ENCODE peak calls at places on chromosomes 11 and 22, in four cellular contexts. One of them, this sample, is unnamed.

GRCh38 chr11:63670738-63671321 is 346 bp downstream of the ATL3 start:
- DNase-seq in K562: peak
- DNase-seq in HepG2: no peak
- DNase-seq in GM12878: no peak
- DNase-seq in this sample: peak

GRCh38 chr11:108643974-108644373 is 20.9 kb upstream of the DDX10 start:
- DNase-seq in K562: no peak
- DNase-seq in HepG2: no peak
- DNase-seq in GM12878: no peak
- DNase-seq in this sample: no peak

GRCh38 chr11:68402355-68403031 is 58.1 kb upstream of the PPP6R3 start:
- DNase-seq in K562: no peak
- DNase-seq in HepG2: no peak
- DNase-seq in GM12878: no peak
- DNase-seq in this sample: no peak

GRCh38 chr11:47270331-47271271 is 668 bp downstream of the MADD start:
- DNase-seq in K562: peak
- DNase-seq in HepG2: peak
- DNase-seq in GM12878: no peak
- DNase-seq in this sample: peak

GRCh38 chr11:61329871-61330270 is 3.0 kb downstream of the DDB1 start:
- DNase-seq in K562: no peak
- DNase-seq in HepG2: no peak
- DNase-seq in GM12878: no peak
- DNase-seq in this sample: no peak

GRCh38 chr11:65421204-65422103 is 1.1 kb upstream of the NEAT1 start:
- DNase-seq in K562: peak
- DNase-seq in HepG2: peak
- DNase-seq in GM12878: no peak
- DNase-seq in this sample: peak

GRCh38 chr11:102599642-102600261 is 25.4 kb downstream of the MMP20 start:
- DNase-seq in K562: peak
- DNase-seq in HepG2: peak
- DNase-seq in GM12878: no peak
- DNase-seq in this sample: no peak

GRCh38 chr11:75950141-75950540 is 135.1 kb downstream of the UVRAG start:
- DNase-seq in K562: no peak
- DNase-seq in HepG2: no peak
- DNase-seq in GM12878: no peak
- DNase-seq in this sample: no peak

GRCh38 chr22:48680601-48681000 is 1147.1 kb downstream of the BRD1 start:
- DNase-seq in K562: no peak
- DNase-seq in HepG2: no peak
- DNase-seq in GM12878: no peak
- DNase-seq in this sample: no peak

GRCh38 chr11:45109400-45109799 is 37.0 kb upstream of the PRDM11 start:
- DNase-seq in K562: no peak
- DNase-seq in HepG2: no peak
- DNase-seq in GM12878: no peak
- DNase-seq in this sample: no peak

GRCh38 chr22:47281126-47282106 is 519.0 kb downstream of the TBC1D22A start:
- DNase-seq in K562: no peak
- DNase-seq in HepG2: no peak
- DNase-seq in GM12878: no peak
- DNase-seq in this sample: no peak

GRCh38 chr22:49014227-49015201 is 813.2 kb downstream of the BRD1 start:
- DNase-seq in K562: no peak
- DNase-seq in HepG2: no peak
- DNase-seq in GM12878: no peak
- DNase-seq in this sample: no peak

GRCh38 chr11:69308531-69308930 is 14.6 kb downstream of the MYEOV start:
- DNase-seq in K562: no peak
- DNase-seq in HepG2: no peak
- DNase-seq in GM12878: no peak
- DNase-seq in this sample: no peak

GRCh38 chr22:23392420-23393121 is 187.5 kb downstream of the IGLL1 start:
- DNase-seq in K562: no peak
- DNase-seq in HepG2: no peak
- DNase-seq in GM12878: no peak
- DNase-seq in this sample: no peak

GRCh38 chr11:10366568-10367331 is 61.9 kb downstream of the ADM start:
- DNase-seq in K562: peak
- DNase-seq in HepG2: peak
- DNase-seq in GM12878: peak
- DNase-seq in this sample: peak

GRCh38 chr22:23565288-23565941 is 14.7 kb downstream of the IGLL1 start:
- DNase-seq in K562: peak
- DNase-seq in HepG2: no peak
- DNase-seq in GM12878: no peak
- DNase-seq in this sample: peak

GRCh38 chr22:35231585-35232084 is 25.7 kb upstream of the HMGXB4 start:
- DNase-seq in K562: peak
- DNase-seq in HepG2: peak
- DNase-seq in GM12878: peak
- DNase-seq in this sample: peak

GRCh38 chr22:37206841-37207821 is 5.1 kb downstream of the SSTR3 start:
- DNase-seq in K562: no peak
- DNase-seq in HepG2: no peak
- DNase-seq in GM12878: no peak
- DNase-seq in this sample: no peak

GRCh38 chr11:11659567-11660341 is 37.9 kb upstream of the GALNT18 start:
- DNase-seq in K562: peak
- DNase-seq in HepG2: no peak
- DNase-seq in GM12878: no peak
- DNase-seq in this sample: peak

GRCh38 chr11:73520358-73521061 is 77.4 kb downstream of the FAM168A start:
- DNase-seq in K562: no peak
- DNase-seq in HepG2: no peak
- DNase-seq in GM12878: peak
- DNase-seq in this sample: no peak

GRCh38 chr11:100930185-100930778 is 199.3 kb downstream of the PGR start:
- DNase-seq in K562: peak
- DNase-seq in HepG2: peak
- DNase-seq in GM12878: no peak
- DNase-seq in this sample: peak

GRCh38 chr11:127106938-127107337 is 106.4 kb upstream of the KIRREL3 start:
- DNase-seq in K562: no peak
- DNase-seq in HepG2: no peak
- DNase-seq in GM12878: no peak
- DNase-seq in this sample: no peak

GRCh38 chr11:61919113-61919840 is 1.9 kb upstream of the RAB3IL1 start:
- DNase-seq in K562: peak
- DNase-seq in HepG2: no peak
- DNase-seq in GM12878: no peak
- DNase-seq in this sample: no peak

GRCh38 chr11:66317766-66318575 is 1.1 kb upstream of the CD248 start:
- DNase-seq in K562: no peak
- DNase-seq in HepG2: peak
- DNase-seq in GM12878: no peak
- DNase-seq in this sample: no peak

DNA sequence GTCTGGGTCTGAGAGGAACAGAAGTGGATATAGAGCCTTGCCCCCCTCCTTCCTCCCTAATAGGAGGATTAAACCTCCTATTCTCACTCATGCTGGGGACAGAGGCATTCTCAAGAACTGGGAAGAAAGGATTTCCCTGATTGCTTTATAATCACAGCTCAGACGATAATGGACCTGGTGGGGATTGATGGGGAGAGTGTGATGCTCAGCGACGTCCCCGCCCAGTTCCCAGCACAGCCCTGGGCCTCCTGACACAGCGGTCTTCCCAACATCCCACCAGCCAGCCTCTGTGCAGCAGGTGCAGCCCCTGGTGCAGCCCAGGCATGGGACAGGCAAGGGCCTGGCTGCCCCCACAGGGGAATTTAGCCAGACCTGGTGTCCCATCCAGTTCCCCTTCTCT is 28.4 kb downstream of the TRIM29 start:
- DNase-seq in K562: no peak
- DNase-seq in HepG2: no peak
- DNase-seq in GM12878: no peak
- DNase-seq in this sample: no peak
- TF ChIP-seq TARDBP in K562: no peak
- TF ChIP-seq TARDBP in HepG2: no peak
- TF ChIP-seq TARDBP in GM12878: no peak
- TF ChIP-seq TARDBP in this sample: no peak

DNA sequence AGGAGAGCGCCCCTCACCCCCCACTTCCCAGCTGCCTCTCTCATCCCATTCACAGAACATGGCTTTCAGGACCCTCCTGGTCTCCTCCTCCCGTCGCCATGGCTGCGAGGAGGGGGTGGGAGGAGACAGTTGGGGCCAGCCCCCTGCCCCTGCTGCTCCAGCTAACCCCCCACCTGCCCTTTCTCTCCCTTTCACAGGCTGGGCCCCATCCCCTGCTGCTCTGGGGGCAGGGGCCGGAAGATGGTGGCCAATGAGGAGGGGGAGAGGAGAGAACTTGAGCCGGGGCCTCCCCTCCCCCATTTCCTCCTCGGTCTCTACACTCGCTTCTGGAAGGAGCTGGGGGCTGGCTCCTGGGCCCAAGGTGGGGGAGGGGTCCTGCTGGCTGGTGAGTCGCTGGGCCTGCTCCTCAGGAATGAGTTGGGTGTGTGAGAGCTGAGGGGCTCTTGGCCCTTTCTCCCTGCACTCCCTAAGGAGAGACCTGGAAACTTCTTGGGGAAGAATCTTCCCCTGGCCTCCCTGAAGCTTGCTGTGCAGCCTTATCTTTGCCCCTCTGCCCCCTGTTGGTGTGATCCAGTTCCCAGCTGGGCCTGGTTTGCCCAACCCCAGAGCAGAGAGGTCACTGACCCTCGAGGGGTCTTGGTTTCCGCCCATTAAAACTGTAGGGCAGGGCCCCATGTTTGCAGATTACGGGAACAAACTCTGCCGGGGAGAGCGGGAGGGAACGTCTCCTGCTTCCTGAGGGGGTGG is 10.2 kb downstream of the YPEL4 start:
- DNase-seq in K562: no peak
- DNase-seq in HepG2: peak
- DNase-seq in GM12878: no peak
- DNase-seq in this sample: no peak
- TF ChIP-seq FOXM1 in K562: no peak
- TF ChIP-seq FOXM1 in HepG2: no peak
- TF ChIP-seq FOXM1 in GM12878: no peak
- TF ChIP-seq FOXM1 in this sample: no peak

GRCh38 chr11:70854201-70854600 is 398.2 kb downstream of the SHANK2 start:
- DNase-seq in K562: no peak
- DNase-seq in HepG2: no peak
- DNase-seq in GM12878: no peak
- DNase-seq in this sample: no peak
- TF ChIP-seq TARDBP in K562: no peak
- TF ChIP-seq TARDBP in HepG2: no peak
- TF ChIP-seq TARDBP in GM12878: no peak
- TF ChIP-seq TARDBP in this sample: no peak

GRCh38 chr11:28730336-28730735 is 622.1 kb downstream of the METTL15 start:
- DNase-seq in K562: no peak
- DNase-seq in HepG2: no peak
- DNase-seq in GM12878: no peak
- DNase-seq in this sample: no peak
- TF ChIP-seq FOXM1 in K562: no peak
- TF ChIP-seq FOXM1 in HepG2: no peak
- TF ChIP-seq FOXM1 in GM12878: no peak
- TF ChIP-seq FOXM1 in this sample: no peak

DNA sequence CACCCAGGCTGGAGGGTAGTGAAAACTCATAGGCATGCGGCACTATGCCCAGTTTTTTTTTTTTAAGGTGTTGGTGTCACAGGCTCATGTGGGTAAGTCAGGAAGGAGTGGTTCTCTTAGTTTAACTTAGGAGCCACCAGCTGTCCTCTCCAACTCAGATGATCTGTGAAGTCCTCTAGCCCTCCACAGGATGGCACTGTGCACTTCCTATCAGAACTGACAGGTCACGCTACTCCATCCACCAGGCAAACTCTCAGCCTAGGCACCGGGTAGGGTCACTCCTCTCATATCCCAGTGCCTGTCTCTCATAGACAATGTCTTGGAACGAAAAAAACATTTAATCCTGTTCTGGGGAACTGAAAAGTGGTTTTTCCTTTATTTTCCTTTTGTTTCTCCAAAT is 16.5 kb downstream of the NAP1L4 start:
- DNase-seq in K562: peak
- DNase-seq in HepG2: peak
- DNase-seq in GM12878: no peak
- DNase-seq in this sample: peak
- TF ChIP-seq TARDBP in K562: no peak
- TF ChIP-seq TARDBP in HepG2: no peak
- TF ChIP-seq TARDBP in GM12878: no peak
- TF ChIP-seq TARDBP in this sample: no peak

GRCh38 chr22:50733521-50734342 is 4.3 kb upstream of the ACR start:
- DNase-seq in K562: no peak
- DNase-seq in HepG2: no peak
- DNase-seq in GM12878: no peak
- DNase-seq in this sample: no peak
- TF ChIP-seq FOXM1 in K562: no peak
- TF ChIP-seq FOXM1 in HepG2: no peak
- TF ChIP-seq FOXM1 in GM12878: no peak
- TF ChIP-seq FOXM1 in this sample: no peak

DNA sequence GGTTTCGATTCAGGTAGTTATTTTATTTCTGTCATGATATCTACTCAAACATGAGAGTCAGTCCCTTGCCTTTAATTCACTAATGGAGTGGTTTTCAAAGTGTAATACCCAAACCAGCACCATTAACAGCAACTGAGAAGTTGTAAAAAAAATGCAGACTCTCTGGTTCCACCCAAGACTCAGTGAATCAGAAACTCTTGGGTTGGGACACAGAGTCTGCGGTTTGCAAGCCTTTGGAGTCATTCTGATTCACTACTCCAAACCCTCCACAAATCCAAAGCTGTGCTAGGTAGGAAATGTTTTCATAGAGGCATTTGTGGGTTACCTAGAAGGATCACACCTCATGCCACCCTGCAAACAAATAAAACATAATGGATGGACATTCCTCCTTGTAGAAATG is 340.1 kb downstream of the NTM start:
- DNase-seq in K562: no peak
- DNase-seq in HepG2: no peak
- DNase-seq in GM12878: no peak
- DNase-seq in this sample: no peak
- TF ChIP-seq TARDBP in K562: no peak
- TF ChIP-seq TARDBP in HepG2: no peak
- TF ChIP-seq TARDBP in GM12878: no peak
- TF ChIP-seq TARDBP in this sample: no peak

GRCh38 chr11:111938687-111939160 is 1.6 kb downstream of the DIXDC1 start:
- DNase-seq in K562: peak
- DNase-seq in HepG2: peak
- DNase-seq in GM12878: peak
- DNase-seq in this sample: no peak
- TF ChIP-seq FOXM1 in K562: no peak
- TF ChIP-seq FOXM1 in HepG2: no peak
- TF ChIP-seq FOXM1 in GM12878: peak
- TF ChIP-seq FOXM1 in this sample: no peak

This sample was measured in HEK293T.